ENCODE peak calls at places on chromosome 1, in eight cellular contexts. One of them, this sample, is unnamed.

GRCh38 chr1:161185282-161185682 is 8.0 kb upstream of the B4GALT3 start:
- DNase-seq in IMR-90: peak
- DNase-seq in astrocyte of the cerebellum: peak
- DNase-seq in AG09309: no peak
- DNase-seq in GM06990: peak
- DNase-seq in B cell: peak
- DNase-seq in left ventricle myocardium inferior: peak
- DNase-seq in activated B cell treated with CpG ODN at 0.5 μM for 24 hours: peak
- DNase-seq in this sample: no peak

GRCh38 chr1:184854036-184854435 is 99.4 kb upstream of the EDEM3 start:
- DNase-seq in IMR-90: no peak
- DNase-seq in astrocyte of the cerebellum: no peak
- DNase-seq in AG09309: no peak
- DNase-seq in GM06990: no peak
- DNase-seq in B cell: no peak
- DNase-seq in left ventricle myocardium inferior: no peak
- DNase-seq in activated B cell treated with CpG ODN at 0.5 μM for 24 hours: no peak
- DNase-seq in this sample: no peak

GRCh38 chr1:118788372-118788955 is 199.7 kb downstream of the TBX15 start:
- DNase-seq in IMR-90: no peak
- DNase-seq in astrocyte of the cerebellum: peak
- DNase-seq in AG09309: peak
- DNase-seq in GM06990: no peak
- DNase-seq in B cell: no peak
- DNase-seq in left ventricle myocardium inferior: no peak
- DNase-seq in activated B cell treated with CpG ODN at 0.5 μM for 24 hours: no peak
- DNase-seq in this sample: no peak

GRCh38 chr1:91700332-91700731 is 185.6 kb downstream of the TGFBR3 start:
- DNase-seq in IMR-90: peak
- DNase-seq in astrocyte of the cerebellum: no peak
- DNase-seq in AG09309: no peak
- DNase-seq in GM06990: no peak
- DNase-seq in B cell: no peak
- DNase-seq in left ventricle myocardium inferior: no peak
- DNase-seq in activated B cell treated with CpG ODN at 0.5 μM for 24 hours: no peak
- DNase-seq in this sample: no peak

GRCh38 chr1:247371801-247372259 is 40.2 kb upstream of the ZNF496 start:
- DNase-seq in IMR-90: no peak
- DNase-seq in astrocyte of the cerebellum: no peak
- DNase-seq in AG09309: no peak
- DNase-seq in GM06990: no peak
- DNase-seq in B cell: no peak
- DNase-seq in left ventricle myocardium inferior: no peak
- DNase-seq in activated B cell treated with CpG ODN at 0.5 μM for 24 hours: no peak
- DNase-seq in this sample: no peak

GRCh38 chr1:2088434-2088833 is 38.2 kb downstream of the PRKCZ start:
- DNase-seq in IMR-90: peak
- DNase-seq in astrocyte of the cerebellum: no peak
- DNase-seq in AG09309: no peak
- DNase-seq in GM06990: no peak
- DNase-seq in B cell: no peak
- DNase-seq in left ventricle myocardium inferior: no peak
- DNase-seq in activated B cell treated with CpG ODN at 0.5 μM for 24 hours: no peak
- DNase-seq in this sample: no peak

GRCh38 chr1:198042168-198042567 is 114.6 kb upstream of the NEK7 start:
- DNase-seq in IMR-90: no peak
- DNase-seq in astrocyte of the cerebellum: peak
- DNase-seq in AG09309: no peak
- DNase-seq in GM06990: no peak
- DNase-seq in B cell: no peak
- DNase-seq in left ventricle myocardium inferior: no peak
- DNase-seq in activated B cell treated with CpG ODN at 0.5 μM for 24 hours: no peak
- DNase-seq in this sample: no peak

GRCh38 chr1:1782399-1783221 is 4.3 kb upstream of the NADK start:
- DNase-seq in IMR-90: peak
- DNase-seq in astrocyte of the cerebellum: no peak
- DNase-seq in AG09309: peak
- DNase-seq in GM06990: no peak
- DNase-seq in B cell: peak
- DNase-seq in left ventricle myocardium inferior: peak
- DNase-seq in activated B cell treated with CpG ODN at 0.5 μM for 24 hours: peak
- DNase-seq in this sample: no peak

GRCh38 chr1:185369786-185370185 is 52.7 kb upstream of the IVNS1ABP start:
- DNase-seq in IMR-90: no peak
- DNase-seq in astrocyte of the cerebellum: no peak
- DNase-seq in AG09309: no peak
- DNase-seq in GM06990: no peak
- DNase-seq in B cell: no peak
- DNase-seq in left ventricle myocardium inferior: no peak
- DNase-seq in activated B cell treated with CpG ODN at 0.5 μM for 24 hours: no peak
- DNase-seq in this sample: no peak

GRCh38 chr1:31318146-31318545 is 21.3 kb downstream of the ZCCHC17 start:
- DNase-seq in IMR-90: no peak
- DNase-seq in astrocyte of the cerebellum: no peak
- DNase-seq in AG09309: no peak
- DNase-seq in GM06990: no peak
- DNase-seq in B cell: no peak
- DNase-seq in left ventricle myocardium inferior: no peak
- DNase-seq in activated B cell treated with CpG ODN at 0.5 μM for 24 hours: no peak
- DNase-seq in this sample: no peak

GRCh38 chr1:20184481-20184900 is 1.4 kb upstream of the UBXN10 start:
- DNase-seq in IMR-90: no peak
- DNase-seq in astrocyte of the cerebellum: no peak
- DNase-seq in AG09309: no peak
- DNase-seq in GM06990: no peak
- DNase-seq in B cell: no peak
- DNase-seq in left ventricle myocardium inferior: no peak
- DNase-seq in activated B cell treated with CpG ODN at 0.5 μM for 24 hours: no peak
- DNase-seq in this sample: no peak

GRCh38 chr1:200856716-200857352 is 15.9 kb upstream of the GPR25 start:
- DNase-seq in IMR-90: peak
- DNase-seq in astrocyte of the cerebellum: no peak
- DNase-seq in AG09309: peak
- DNase-seq in GM06990: no peak
- DNase-seq in B cell: no peak
- DNase-seq in left ventricle myocardium inferior: no peak
- DNase-seq in activated B cell treated with CpG ODN at 0.5 μM for 24 hours: no peak
- DNase-seq in this sample: no peak

GRCh38 chr1:46690931-46691411 is 19.3 kb downstream of the TEX38 start:
- DNase-seq in IMR-90: no peak
- DNase-seq in astrocyte of the cerebellum: peak
- DNase-seq in AG09309: no peak
- DNase-seq in GM06990: no peak
- DNase-seq in B cell: no peak
- DNase-seq in left ventricle myocardium inferior: no peak
- DNase-seq in activated B cell treated with CpG ODN at 0.5 μM for 24 hours: no peak
- DNase-seq in this sample: no peak

GRCh38 chr1:22383526-22384291 is 67.9 kb upstream of the ZBTB40 start:
- DNase-seq in IMR-90: no peak
- DNase-seq in astrocyte of the cerebellum: no peak
- DNase-seq in AG09309: no peak
- DNase-seq in GM06990: no peak
- DNase-seq in B cell: no peak
- DNase-seq in left ventricle myocardium inferior: no peak
- DNase-seq in activated B cell treated with CpG ODN at 0.5 μM for 24 hours: no peak
- DNase-seq in this sample: no peak

GRCh38 chr1:52673513-52673912 is 24.6 kb downstream of the COA7 start:
- DNase-seq in IMR-90: no peak
- DNase-seq in astrocyte of the cerebellum: no peak
- DNase-seq in AG09309: no peak
- DNase-seq in GM06990: no peak
- DNase-seq in B cell: no peak
- DNase-seq in left ventricle myocardium inferior: no peak
- DNase-seq in activated B cell treated with CpG ODN at 0.5 μM for 24 hours: no peak
- DNase-seq in this sample: no peak

GRCh38 chr1:18234790-18235242 is 127.2 kb downstream of the IGSF21 start:
- DNase-seq in IMR-90: peak
- DNase-seq in astrocyte of the cerebellum: no peak
- DNase-seq in AG09309: no peak
- DNase-seq in GM06990: no peak
- DNase-seq in B cell: no peak
- DNase-seq in left ventricle myocardium inferior: no peak
- DNase-seq in activated B cell treated with CpG ODN at 0.5 μM for 24 hours: no peak
- DNase-seq in this sample: no peak

GRCh38 chr1:165816801-165817497 is 10.5 kb upstream of the UCK2 start:
- DNase-seq in IMR-90: no peak
- DNase-seq in astrocyte of the cerebellum: no peak
- DNase-seq in AG09309: no peak
- DNase-seq in GM06990: no peak
- DNase-seq in B cell: no peak
- DNase-seq in left ventricle myocardium inferior: no peak
- DNase-seq in activated B cell treated with CpG ODN at 0.5 μM for 24 hours: no peak
- DNase-seq in this sample: no peak

GRCh38 chr1:1049318-1050165 is 24.6 kb downstream of the RNF223 start:
- DNase-seq in IMR-90: no peak
- DNase-seq in astrocyte of the cerebellum: no peak
- DNase-seq in AG09309: no peak
- DNase-seq in GM06990: no peak
- DNase-seq in B cell: no peak
- DNase-seq in left ventricle myocardium inferior: no peak
- DNase-seq in activated B cell treated with CpG ODN at 0.5 μM for 24 hours: no peak
- DNase-seq in this sample: no peak

GRCh38 chr1:170931650-170932049 is 3.7 kb upstream of the MROH9 start:
- DNase-seq in IMR-90: no peak
- DNase-seq in astrocyte of the cerebellum: no peak
- DNase-seq in AG09309: no peak
- DNase-seq in GM06990: no peak
- DNase-seq in B cell: no peak
- DNase-seq in left ventricle myocardium inferior: no peak
- DNase-seq in activated B cell treated with CpG ODN at 0.5 μM for 24 hours: no peak
- DNase-seq in this sample: no peak
- TF ChIP-seq CTCF in IMR-90: no peak
- TF ChIP-seq CTCF in astrocyte of the cerebellum: no peak
- TF ChIP-seq CTCF in AG09309: no peak
- TF ChIP-seq CTCF in GM06990: no peak
- TF ChIP-seq CTCF in B cell: no peak
- TF ChIP-seq CTCF in left ventricle myocardium inferior: no peak
- TF ChIP-seq CTCF in activated B cell treated with CpG ODN at 0.5 μM for 24 hours: no peak
- TF ChIP-seq CTCF in this sample: peak

DNA sequence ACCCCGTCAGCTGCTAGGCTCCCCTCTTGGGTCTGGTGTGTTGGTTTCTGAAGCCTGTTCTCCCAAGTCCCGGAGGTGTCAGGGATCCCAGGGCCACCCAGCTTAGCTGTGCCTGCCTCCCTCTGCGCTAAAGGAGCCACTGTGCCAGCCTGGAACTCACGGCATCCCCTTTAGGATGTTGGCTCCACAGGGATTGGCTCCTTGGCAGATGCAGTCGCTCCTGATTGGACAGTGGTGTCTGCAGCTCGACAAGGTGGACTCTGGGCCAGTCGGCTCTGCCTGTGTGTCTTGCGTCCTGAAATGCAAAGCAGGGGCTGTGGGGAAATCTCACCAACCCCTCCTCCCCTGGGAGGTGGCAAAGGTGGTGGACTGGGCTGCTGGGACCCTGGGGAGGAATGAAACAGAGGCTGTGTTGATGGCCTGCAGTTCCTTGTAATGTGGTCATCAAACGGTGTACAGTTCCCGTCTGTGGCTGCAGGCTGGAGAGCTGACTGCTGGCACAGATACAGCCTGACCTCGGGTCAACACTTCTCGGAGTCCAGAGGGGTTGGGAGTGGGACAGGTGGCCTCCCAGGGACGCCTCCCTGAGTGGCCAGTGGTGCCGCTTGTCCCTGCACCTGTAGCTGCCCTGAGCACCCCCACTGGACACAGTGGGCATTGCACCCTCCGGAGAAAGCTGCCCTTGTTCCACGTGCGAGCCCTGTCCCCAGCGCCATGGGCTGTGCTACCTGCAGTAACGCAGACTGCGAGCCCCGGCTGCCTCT is 11.5 kb upstream of the KCNAB2 start:
- DNase-seq in IMR-90: peak
- DNase-seq in astrocyte of the cerebellum: no peak
- DNase-seq in AG09309: no peak
- DNase-seq in GM06990: no peak
- DNase-seq in B cell: no peak
- DNase-seq in left ventricle myocardium inferior: peak
- DNase-seq in activated B cell treated with CpG ODN at 0.5 μM for 24 hours: no peak
- DNase-seq in this sample: no peak
- TF ChIP-seq CTCF in IMR-90: peak
- TF ChIP-seq CTCF in astrocyte of the cerebellum: peak
- TF ChIP-seq CTCF in AG09309: peak
- TF ChIP-seq CTCF in GM06990: peak
- TF ChIP-seq CTCF in B cell: peak
- TF ChIP-seq CTCF in left ventricle myocardium inferior: peak
- TF ChIP-seq CTCF in activated B cell treated with CpG ODN at 0.5 μM for 24 hours: no peak
- TF ChIP-seq CTCF in this sample: peak

DNA sequence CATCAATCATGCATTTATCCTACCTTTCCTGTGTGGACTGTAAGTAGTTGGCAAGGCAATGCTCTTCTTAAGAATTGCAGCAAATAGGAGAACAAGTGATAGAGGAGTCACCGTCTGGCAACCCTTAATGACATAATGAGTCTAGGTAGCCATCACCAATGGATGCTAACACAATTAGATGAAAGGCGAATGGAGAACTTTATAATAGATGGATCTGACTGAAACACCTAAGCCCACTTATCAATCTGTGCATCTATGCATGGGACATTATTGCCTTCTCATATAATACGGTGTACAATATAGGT is 18.9 kb upstream of the CAPN8 start:
- DNase-seq in IMR-90: no peak
- DNase-seq in astrocyte of the cerebellum: no peak
- DNase-seq in AG09309: no peak
- DNase-seq in GM06990: no peak
- DNase-seq in B cell: no peak
- DNase-seq in left ventricle myocardium inferior: no peak
- DNase-seq in activated B cell treated with CpG ODN at 0.5 μM for 24 hours: no peak
- DNase-seq in this sample: no peak
- TF ChIP-seq CTCF in IMR-90: no peak
- TF ChIP-seq CTCF in astrocyte of the cerebellum: no peak
- TF ChIP-seq CTCF in AG09309: no peak
- TF ChIP-seq CTCF in GM06990: no peak
- TF ChIP-seq CTCF in B cell: peak
- TF ChIP-seq CTCF in left ventricle myocardium inferior: no peak
- TF ChIP-seq CTCF in activated B cell treated with CpG ODN at 0.5 μM for 24 hours: no peak
- TF ChIP-seq CTCF in this sample: peak

GRCh38 chr1:7584157-7584556 is 186.9 kb upstream of the VAMP3 start:
- DNase-seq in IMR-90: no peak
- DNase-seq in astrocyte of the cerebellum: no peak
- DNase-seq in AG09309: no peak
- DNase-seq in GM06990: no peak
- DNase-seq in B cell: no peak
- DNase-seq in left ventricle myocardium inferior: no peak
- DNase-seq in activated B cell treated with CpG ODN at 0.5 μM for 24 hours: no peak
- DNase-seq in this sample: no peak

GRCh38 chr1:7581754-7582264 is 189.3 kb upstream of the VAMP3 start:
- DNase-seq in IMR-90: no peak
- DNase-seq in astrocyte of the cerebellum: no peak
- DNase-seq in AG09309: no peak
- DNase-seq in GM06990: no peak
- DNase-seq in B cell: no peak
- DNase-seq in left ventricle myocardium inferior: no peak
- DNase-seq in activated B cell treated with CpG ODN at 0.5 μM for 24 hours: no peak
- DNase-seq in this sample: no peak

GRCh38 chr1:7582439-7582972 is 188.6 kb upstream of the VAMP3 start:
- DNase-seq in IMR-90: no peak
- DNase-seq in astrocyte of the cerebellum: no peak
- DNase-seq in AG09309: no peak
- DNase-seq in GM06990: no peak
- DNase-seq in B cell: no peak
- DNase-seq in left ventricle myocardium inferior: no peak
- DNase-seq in activated B cell treated with CpG ODN at 0.5 μM for 24 hours: no peak
- DNase-seq in this sample: no peak

GRCh38 chr1:7584643-7585042 is 186.5 kb upstream of the VAMP3 start:
- DNase-seq in IMR-90: no peak
- DNase-seq in astrocyte of the cerebellum: no peak
- DNase-seq in AG09309: no peak
- DNase-seq in GM06990: no peak
- DNase-seq in B cell: no peak
- DNase-seq in left ventricle myocardium inferior: no peak
- DNase-seq in activated B cell treated with CpG ODN at 0.5 μM for 24 hours: no peak
- DNase-seq in this sample: no peak

GRCh38 chr1:7583291-7584096 is 187.6 kb upstream of the VAMP3 start:
- DNase-seq in IMR-90: no peak
- DNase-seq in astrocyte of the cerebellum: no peak
- DNase-seq in AG09309: no peak
- DNase-seq in GM06990: no peak
- DNase-seq in B cell: no peak
- DNase-seq in left ventricle myocardium inferior: no peak
- DNase-seq in activated B cell treated with CpG ODN at 0.5 μM for 24 hours: no peak
- DNase-seq in this sample: no peak
- TF ChIP-seq CTCF in IMR-90: no peak
- TF ChIP-seq CTCF in astrocyte of the cerebellum: no peak
- TF ChIP-seq CTCF in AG09309: no peak
- TF ChIP-seq CTCF in GM06990: no peak
- TF ChIP-seq CTCF in B cell: no peak
- TF ChIP-seq CTCF in left ventricle myocardium inferior: no peak
- TF ChIP-seq CTCF in activated B cell treated with CpG ODN at 0.5 μM for 24 hours: no peak
- TF ChIP-seq CTCF in this sample: no peak

This sample was measured in type B pancreatic cell.